ENCODE peak calls at places on chromosomes 3 and 15, in seven cellular contexts. T is fibroblast of lung; P is CD8-positive, alpha-beta T cell; M is activated CD4-positive, alpha-beta T cell treated with anti-CD3 and anti-CD28 coated beads, Interleukin-2, amount 10 ng/mL, durations not matched to agents 7 days and 5 days; N is RWPE2; C is Calu3; R is head of caudate nucleus. O is an unnamed sample.

GRCh38 chr3:105865016-105865623 is 3.7 kb downstream of the CBLB start:
- DNase-seq in T (peak), P (no peak), M (no peak), N (no peak), C (no peak), R (no peak), O (no peak)

GRCh38 chr3:33064929-33065328 is 32.0 kb downstream of the GLB1 start:
- DNase-seq in T (no peak), P (no peak), M (peak), N (no peak), C (no peak), R (no peak), O (no peak)

GRCh38 chr3:151724846-151725562 is 8.7 kb upstream of the AADACL2 start:
- DNase-seq in T (no peak), P (no peak), M (no peak), N (no peak), C (peak), R (no peak), O (no peak)

GRCh38 chr15:43067717-43068461 is 37.9 kb downstream of the UBR1 start:
- DNase-seq in T (peak), P (no peak), M (peak), N (no peak), C (no peak), R (peak), O (no peak)

GRCh38 chr3:45638299-45639043 is 43.9 kb downstream of the LIMD1 start:
- DNase-seq in T (no peak), P (no peak), M (no peak), N (no peak), C (no peak), R (no peak), O (no peak)

GRCh38 chr15:74895830-74896229 is 6.0 kb downstream of the MPI start:
- DNase-seq in T (no peak), P (no peak), M (no peak), N (no peak), C (no peak), R (no peak), O (no peak)

GRCh38 chr3:140091143-140091542 is 156.2 kb downstream of the CLSTN2 start:
- DNase-seq in T (no peak), P (no peak), M (no peak), N (no peak), C (no peak), R (no peak), O (no peak)

GRCh38 chr15:99631256-99631655 is 65.5 kb downstream of the MEF2A start:
- DNase-seq in T (no peak), P (no peak), M (no peak), N (no peak), C (no peak), R (peak), O (no peak)

GRCh38 chr3:66493464-66494099 is 7.2 kb downstream of the LRIG1 start:
- DNase-seq in T (no peak), P (no peak), M (no peak), N (no peak), C (no peak), R (no peak), O (no peak)